ENCODE peak calls at places on chromosomes 12 and 14, in four cellular contexts. S is right atrium auricular region, M is choroid plexus epithelial cell, F is ovary. D is an unnamed sample.

GRCh38 chr12:95417372-95417771 is 56.6 kb upstream of the METAP2 start:
- DNase-seq in S (no peak), M (no peak), F (no peak), D (no peak)

GRCh38 chr12:89211456-89211855 is 140.8 kb downstream of the DUSP6 start:
- DNase-seq in M (peak; percentile 24), F (no peak), S (no peak), D (no peak)

GRCh38 chr14:102573591-102574046 is 18.8 kb upstream of the RCOR1 start:
- DNase-seq in S (no peak), F (no peak), M (no peak), D (no peak)

GRCh38 chr14:104344815-104345214 is 206.4 kb downstream of the KIF26A start:
- DNase-seq in S (no peak), F (no peak), M (no peak), D (no peak)

GRCh38 chr12:110424237-110424636 is 20.7 kb upstream of the ANAPC7 start:
- DNase-seq in M (peak; percentile 26), F (no peak), S (no peak), D (no peak)

GRCh38 chr12:79567164-79567563 is 123.6 kb downstream of the PAWR start:
- DNase-seq in F (no peak), M (no peak), S (no peak), D (no peak)

GRCh38 chr12:18926188-18926587 is 188.3 kb downstream of the CAPZA3 start:
- DNase-seq in S (no peak), F (no peak), M (no peak), D (no peak)

GRCh38 chr14:24250354-24250753 is 7.9 kb upstream of the TINF2 start:
- DNase-seq in M (no peak), F (no peak), S (no peak), D (no peak)

GRCh38 chr14:51155331-51155730 is 60.4 kb upstream of the TRIM9 start:
- DNase-seq in S (no peak), F (no peak), M (no peak), D (no peak)

GRCh38 chr14:103288076-103288766 is 45.8 kb upstream of the EIF5 start:
- DNase-seq in F (no peak), S (peak; percentile 28), M (no peak), D (no peak)

GRCh38 chr12:71900091-71900490 is 38.6 kb upstream of the TPH2 start:
- DNase-seq in F (no peak), S (no peak), M (peak; percentile 43), D (peak; percentile 13)
- TF ChIP-seq CTCF in F (no peak), S (no peak), M (peak; percentile 47), D (peak; percentile 60)

GRCh38 chr12:2856051-2856450 is 788 bp downstream of the TEX52 start:
- DNase-seq in M (no peak), S (no peak), F (no peak), D (no peak)
- TF ChIP-seq CTCF in M (no peak), S (no peak), F (no peak), D (no peak)

GRCh38 chr14:28676481-28676880 is 90.1 kb upstream of the FOXG1 start:
- DNase-seq in S (no peak), F (no peak), M (peak; percentile 37), D (peak; percentile 94)

GRCh38 chr14:28677381-28677780 is 89.2 kb upstream of the FOXG1 start:
- DNase-seq in S (no peak), M (no peak), F (no peak), D (no peak)

GRCh38 chr14:28678887-28679286 is 87.7 kb upstream of the FOXG1 start:
- DNase-seq in S (no peak), M (no peak), F (no peak), D (no peak)

DNA sequence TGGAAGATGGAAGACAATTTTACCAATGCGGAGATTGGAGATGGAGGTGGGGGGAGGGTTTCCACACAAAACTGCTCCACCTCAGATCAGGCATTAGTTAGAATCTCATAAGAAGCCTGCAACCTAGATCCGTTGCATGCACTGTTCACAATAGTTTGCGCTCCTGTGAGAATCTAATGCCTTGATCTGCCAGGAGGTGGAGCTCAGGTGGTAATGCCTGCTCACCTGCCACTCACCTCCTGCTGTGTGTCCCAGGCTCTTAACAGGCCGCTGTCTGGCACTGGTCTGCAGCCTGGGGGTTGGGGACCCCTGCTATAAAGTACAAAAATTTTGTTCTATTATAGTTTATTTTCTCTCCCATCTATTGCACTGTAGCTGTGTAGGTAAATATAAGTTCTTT is 84.9 kb upstream of the FOXG1 start:
- DNase-seq in F (no peak), S (no peak), M (no peak), D (no peak)
- TF ChIP-seq CTCF in F (no peak), S (no peak), M (no peak), D (peak; percentile 48)

GRCh38 chr12:54390668-54391551 is 6.4 kb upstream of the ZNF385A start:
- DNase-seq in M (peak; percentile 23), S (no peak), F (peak; percentile 62), D (no peak)
- TF ChIP-seq CTCF in M (peak; percentile 26), S (no peak), F (no peak), D (peak; percentile 54)

D was measured in foreskin keratinocyte.